ENCODE peak calls at places on chromosomes 11 and 22, in ten cellular contexts. One of them, this sample, is unnamed.

GRCh38 chr11:112176077-112176476 is 765 bp downstream of the BCO2 start:
- DNase-seq in fibroblast of the conjunctiva: no peak
- DNase-seq in activated CD4-positive, alpha-beta T cell treated with anti-CD3 and anti-CD28 coated beads for 48 hours: no peak
- DNase-seq in lung: no peak
- DNase-seq in GM19239: no peak
- DNase-seq in iPS-NIHi11: no peak
- DNase-seq in stimulated activated CD4-positive, alpha-beta T cell treated with anti-CD3 and anti-CD28 coated beads, Interleukin-12 subunit alpha, Interleukin-12 subunit beta, amount 100 ng/mL, for 48 hours: no peak
- DNase-seq in RWPE1: no peak
- DNase-seq in mesothelial cell of epicardium: no peak
- DNase-seq in Calu3: no peak
- DNase-seq in this sample: no peak

GRCh38 chr11:66003291-66003690 is 988 bp downstream of the BANF1 start:
- DNase-seq in stimulated activated CD4-positive, alpha-beta T cell treated with anti-CD3 and anti-CD28 coated beads, Interleukin-12 subunit alpha, Interleukin-12 subunit beta, amount 100 ng/mL, for 48 hours: no peak
- DNase-seq in fibroblast of the conjunctiva: no peak
- DNase-seq in Calu3: no peak
- DNase-seq in GM19239: no peak
- DNase-seq in iPS-NIHi11: no peak
- DNase-seq in activated CD4-positive, alpha-beta T cell treated with anti-CD3 and anti-CD28 coated beads for 48 hours: no peak
- DNase-seq in lung: no peak
- DNase-seq in RWPE1: no peak
- DNase-seq in mesothelial cell of epicardium: no peak
- DNase-seq in this sample: no peak

GRCh38 chr22:32413715-32414114 is 1.7 kb upstream of the RTCB start:
- DNase-seq in mesothelial cell of epicardium: no peak
- DNase-seq in RWPE1: peak; percentile 8
- DNase-seq in stimulated activated CD4-positive, alpha-beta T cell treated with anti-CD3 and anti-CD28 coated beads, Interleukin-12 subunit alpha, Interleukin-12 subunit beta, amount 100 ng/mL, for 48 hours: no peak
- DNase-seq in iPS-NIHi11: peak; percentile 26
- DNase-seq in Calu3: no peak
- DNase-seq in activated CD4-positive, alpha-beta T cell treated with anti-CD3 and anti-CD28 coated beads for 48 hours: no peak
- DNase-seq in GM19239: no peak
- DNase-seq in lung: no peak
- DNase-seq in fibroblast of the conjunctiva: no peak
- DNase-seq in this sample: peak; percentile 40

GRCh38 chr11:2180775-2181370 is 9.3 kb upstream of the TH start:
- DNase-seq in activated CD4-positive, alpha-beta T cell treated with anti-CD3 and anti-CD28 coated beads for 48 hours: no peak
- DNase-seq in Calu3: no peak
- DNase-seq in RWPE1: peak; percentile 88
- DNase-seq in mesothelial cell of epicardium: no peak
- DNase-seq in iPS-NIHi11: no peak
- DNase-seq in lung: no peak
- DNase-seq in GM19239: no peak
- DNase-seq in fibroblast of the conjunctiva: no peak
- DNase-seq in stimulated activated CD4-positive, alpha-beta T cell treated with anti-CD3 and anti-CD28 coated beads, Interleukin-12 subunit alpha, Interleukin-12 subunit beta, amount 100 ng/mL, for 48 hours: no peak
- DNase-seq in this sample: no peak

GRCh38 chr11:106625566-106625965 is 392.7 kb downstream of the GUCY1A2 start:
- DNase-seq in activated CD4-positive, alpha-beta T cell treated with anti-CD3 and anti-CD28 coated beads for 48 hours: no peak
- DNase-seq in RWPE1: no peak
- DNase-seq in lung: no peak
- DNase-seq in fibroblast of the conjunctiva: no peak
- DNase-seq in Calu3: no peak
- DNase-seq in mesothelial cell of epicardium: no peak
- DNase-seq in iPS-NIHi11: no peak
- DNase-seq in stimulated activated CD4-positive, alpha-beta T cell treated with anti-CD3 and anti-CD28 coated beads, Interleukin-12 subunit alpha, Interleukin-12 subunit beta, amount 100 ng/mL, for 48 hours: no peak
- DNase-seq in GM19239: no peak
- DNase-seq in this sample: no peak

GRCh38 chr22:30876925-30877553 is 91.5 kb downstream of the MORC2 start:
- DNase-seq in activated CD4-positive, alpha-beta T cell treated with anti-CD3 and anti-CD28 coated beads for 48 hours: no peak
- DNase-seq in mesothelial cell of epicardium: peak; percentile 27
- DNase-seq in GM19239: no peak
- DNase-seq in Calu3: no peak
- DNase-seq in iPS-NIHi11: peak; percentile 14
- DNase-seq in lung: no peak
- DNase-seq in fibroblast of the conjunctiva: peak; percentile 13
- DNase-seq in RWPE1: no peak
- DNase-seq in stimulated activated CD4-positive, alpha-beta T cell treated with anti-CD3 and anti-CD28 coated beads, Interleukin-12 subunit alpha, Interleukin-12 subunit beta, amount 100 ng/mL, for 48 hours: no peak
- DNase-seq in this sample: no peak

GRCh38 chr11:44744160-44744559 is 17.4 kb downstream of the TSPAN18 start:
- DNase-seq in fibroblast of the conjunctiva: no peak
- DNase-seq in iPS-NIHi11: no peak
- DNase-seq in RWPE1: no peak
- DNase-seq in mesothelial cell of epicardium: no peak
- DNase-seq in GM19239: no peak
- DNase-seq in Calu3: no peak
- DNase-seq in lung: no peak
- DNase-seq in activated CD4-positive, alpha-beta T cell treated with anti-CD3 and anti-CD28 coated beads for 48 hours: no peak
- DNase-seq in stimulated activated CD4-positive, alpha-beta T cell treated with anti-CD3 and anti-CD28 coated beads, Interleukin-12 subunit alpha, Interleukin-12 subunit beta, amount 100 ng/mL, for 48 hours: no peak
- DNase-seq in this sample: no peak

GRCh38 chr11:96713301-96713700 is 323.5 kb downstream of the JRKL start:
- DNase-seq in activated CD4-positive, alpha-beta T cell treated with anti-CD3 and anti-CD28 coated beads for 48 hours: no peak
- DNase-seq in stimulated activated CD4-positive, alpha-beta T cell treated with anti-CD3 and anti-CD28 coated beads, Interleukin-12 subunit alpha, Interleukin-12 subunit beta, amount 100 ng/mL, for 48 hours: no peak
- DNase-seq in fibroblast of the conjunctiva: no peak
- DNase-seq in RWPE1: no peak
- DNase-seq in mesothelial cell of epicardium: no peak
- DNase-seq in lung: no peak
- DNase-seq in Calu3: no peak
- DNase-seq in GM19239: no peak
- DNase-seq in iPS-NIHi11: no peak
- DNase-seq in this sample: no peak

GRCh38 chr11:44858796-44859527 is 91.7 kb downstream of the TP53I11 start:
- DNase-seq in activated CD4-positive, alpha-beta T cell treated with anti-CD3 and anti-CD28 coated beads for 48 hours: no peak
- DNase-seq in iPS-NIHi11: no peak
- DNase-seq in mesothelial cell of epicardium: no peak
- DNase-seq in Calu3: no peak
- DNase-seq in RWPE1: no peak
- DNase-seq in GM19239: no peak
- DNase-seq in stimulated activated CD4-positive, alpha-beta T cell treated with anti-CD3 and anti-CD28 coated beads, Interleukin-12 subunit alpha, Interleukin-12 subunit beta, amount 100 ng/mL, for 48 hours: no peak
- DNase-seq in lung: no peak
- DNase-seq in fibroblast of the conjunctiva: no peak
- DNase-seq in this sample: peak; percentile 84

GRCh38 chr11:65355013-65355775 is 643 bp downstream of the TIGD3 start:
- DNase-seq in Calu3: peak; percentile 57
- DNase-seq in activated CD4-positive, alpha-beta T cell treated with anti-CD3 and anti-CD28 coated beads for 48 hours: peak; percentile 61
- DNase-seq in RWPE1: no peak
- DNase-seq in lung: peak; percentile 39
- DNase-seq in GM19239: peak; percentile 58
- DNase-seq in stimulated activated CD4-positive, alpha-beta T cell treated with anti-CD3 and anti-CD28 coated beads, Interleukin-12 subunit alpha, Interleukin-12 subunit beta, amount 100 ng/mL, for 48 hours: peak; percentile 21
- DNase-seq in mesothelial cell of epicardium: no peak
- DNase-seq in fibroblast of the conjunctiva: no peak
- DNase-seq in iPS-NIHi11: peak; percentile 72
- DNase-seq in this sample: peak; percentile 64

This sample was measured in GM23338.